ENCODE peak calls at places on chromosomes 6 and 20, in ten cellular contexts. I is brain microvascular endothelial cell; P is AG10803; Y is fibroblast of lung; V is retinal pigment epithelial cell; R is choroid plexus epithelial cell; O is CD8-positive, alpha-beta T cell; N is psoas muscle; X is cardiac fibroblast; L is ovary. K is an unnamed sample.
A peak's percentile ranks its signal among the peaks of the same experiment; 100 is the strongest.

GRCh38 chr6:117138920-117139319 is 126.4 kb upstream of the VGLL2 start:
- DNase-seq in Y (no peak), N (no peak), R (no peak), P (no peak), O (no peak), V (no peak), L (no peak), X (no peak), I (no peak), K (no peak)

GRCh38 chr6:101585501-101585900 is 192.0 kb downstream of the GRIK2 start:
- DNase-seq in N (no peak), L (no peak), X (no peak), O (no peak), R (no peak), P (no peak), Y (no peak), I (no peak), V (no peak), K (no peak)

GRCh38 chr20:49727894-49728885 is 14.5 kb upstream of the B4GALT5 start:
- DNase-seq in L (no peak), P (no peak), O (no peak), N (no peak), I (no peak), Y (no peak), R (no peak), X (no peak), V (no peak), K (no peak)

GRCh38 chr20:45128066-45128465 is 3.8 kb upstream of the WFDC12 start:
- DNase-seq in O (no peak), I (no peak), P (no peak), Y (no peak), V (peak; percentile 36), N (no peak), X (no peak), R (no peak), L (no peak), K (no peak)

GRCh38 chr6:147611992-147612391 is 103.5 kb downstream of the SAMD5 start:
- DNase-seq in N (no peak), R (no peak), Y (no peak), O (no peak), P (no peak), V (no peak), X (no peak), L (no peak), I (no peak), K (no peak)

GRCh38 chr6:125798734-125799510 is 8.2 kb downstream of the NCOA7 start:
- DNase-seq in R (no peak), P (peak; percentile 44), O (no peak), X (no peak), I (no peak), Y (peak; percentile 86), L (no peak), N (no peak), V (no peak), K (no peak)

GRCh38 chr6:170038717-170039116 is 252.2 kb downstream of the DLL1 start:
- DNase-seq in I (no peak), X (no peak), R (no peak), N (no peak), O (no peak), V (no peak), P (no peak), Y (no peak), L (peak; percentile 2), K (no peak)

GRCh38 chr6:89433637-89434499 is 916 bp downstream of the ANKRD6 start:
- DNase-seq in L (peak; percentile 50), Y (no peak), V (no peak), X (no peak), I (no peak), P (no peak), N (peak; percentile 52), O (peak; percentile 32), R (no peak), K (no peak)

GRCh38 chr6:32609731-32610640 is 20.3 kb upstream of the HLA-DRB1 start:
- DNase-seq in O (peak; percentile 59), V (peak; percentile 70), P (peak; percentile 84), R (peak; percentile 97), Y (peak; percentile 83), I (peak; percentile 16), N (no peak), X (peak; percentile 94), L (peak; percentile 31), K (peak; percentile 85)

GRCh38 chr6:112287836-112288235 is 33.5 kb upstream of the LAMA4 start:
- DNase-seq in V (no peak), R (no peak), N (no peak), X (no peak), O (no peak), L (no peak), Y (no peak), I (no peak), P (no peak), K (no peak)

GRCh38 chr20:36836591-36837329 is 39.2 kb upstream of the TLDC2 start:
- DNase-seq in P (peak; percentile 34), N (no peak), V (no peak), L (no peak), I (peak; percentile 67), O (peak; percentile 54), X (peak; percentile 61), R (peak; percentile 76), Y (no peak), K (no peak)

DNA sequence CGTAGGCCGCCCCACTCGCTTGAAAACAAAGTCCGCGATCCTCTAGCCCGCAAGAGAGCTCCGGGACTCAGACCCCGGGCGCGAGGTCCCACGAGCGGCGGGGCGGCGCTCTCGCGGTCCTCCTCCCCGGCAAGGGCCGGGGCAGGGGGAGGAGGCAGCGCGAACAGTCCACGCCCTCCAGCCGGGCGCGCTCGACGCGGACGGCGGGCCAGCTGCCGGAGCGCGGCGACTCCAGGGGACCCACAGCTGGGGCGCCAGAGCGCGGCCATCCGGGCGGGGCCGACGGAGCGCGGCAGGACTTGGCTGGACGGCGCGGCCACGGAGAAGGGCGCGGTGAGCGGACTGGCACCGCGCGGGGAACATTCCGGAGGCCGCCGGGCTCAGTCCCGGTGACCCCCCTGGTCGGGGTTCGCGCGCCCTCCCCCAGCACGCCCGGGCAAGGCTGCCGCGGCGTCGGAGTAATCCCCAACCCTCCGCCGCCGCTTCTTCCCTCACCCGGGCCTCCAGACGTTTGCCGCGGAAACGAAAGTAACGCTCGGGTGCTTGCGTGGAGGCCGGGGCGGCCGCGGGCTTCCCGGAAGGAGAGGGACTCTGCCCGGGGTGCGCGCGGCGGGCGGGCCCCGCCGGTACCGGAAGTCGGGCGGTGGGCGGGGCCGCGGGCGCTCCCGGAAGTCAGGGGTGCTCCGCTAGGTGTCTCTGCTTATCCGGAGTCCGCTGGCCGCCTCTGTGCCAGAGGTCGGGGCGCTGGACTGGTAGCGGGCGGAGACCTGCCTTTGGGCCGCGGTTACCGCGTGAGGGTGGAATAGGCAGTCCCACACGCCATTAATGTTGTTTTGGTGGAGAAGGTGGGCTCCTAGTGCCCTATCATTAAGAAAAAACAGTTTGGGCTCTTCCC is at the start of gene RIPK1:
- DNase-seq in X (peak; percentile 91), R (peak; percentile 88), N (peak; percentile 97), Y (peak; percentile 86), L (peak; percentile 95), V (peak; percentile 41), I (peak; percentile 78), P (peak; percentile 88), O (peak; percentile 92), K (no peak)
- TF ChIP-seq CTCF in X (peak; percentile 28), R (peak; percentile 40), N (peak; percentile 32), Y (peak; percentile 30), L (no peak), V (peak; percentile 29), I (peak; percentile 34), P (peak; percentile 41), O (peak; percentile 33), K (peak; percentile 18)

GRCh38 chr6:11230158-11231107 is 2.0 kb downstream of the NEDD9 start:
- DNase-seq in I (no peak), V (no peak), O (no peak), Y (peak; percentile 50), P (no peak), X (no peak), N (no peak), R (no peak), L (no peak), K (no peak)
- H3K4me3 ChIP-seq in I (peak overlapping the region; percentile 96), V (peak overlapping the region; percentile 100), O (no peak overlapping the region), Y (peak overlapping the region; percentile 94), P (peak overlapping the region; percentile 90), X (no peak overlapping the region), N (peak overlapping the region; percentile 80), R (peak overlapping the region; percentile 74), L (peak overlapping the region; percentile 51), K (peak overlapping the region; percentile 71)

GRCh38 chr6:24117016-24117415 is 9.0 kb upstream of the NRSN1 start:
- DNase-seq in X (no peak), V (no peak), L (no peak), N (no peak), R (no peak), O (no peak), P (no peak), I (no peak), Y (peak; percentile 7), K (no peak)
- TF ChIP-seq CTCF in X (no peak), V (no peak), L (no peak), N (no peak), R (no peak), O (no peak), P (no peak), I (no peak), Y (no peak), K (no peak)

GRCh38 chr6:2986722-2987196 is 12.9 kb upstream of the NQO2 start:
- DNase-seq in O (no peak), P (peak; percentile 96), V (no peak), R (peak; percentile 46), I (peak; percentile 65), Y (peak; percentile 93), X (peak; percentile 91), N (no peak), L (no peak), K (peak; percentile 77)

GRCh38 chr6:2990179-2990931 is 9.3 kb upstream of the NQO2 start:
- DNase-seq in Y (peak; percentile 75), V (no peak), R (peak; percentile 60), L (peak; percentile 42), P (peak; percentile 44), I (peak; percentile 60), N (no peak), O (peak; percentile 28), X (peak; percentile 60), K (no peak)

GRCh38 chr6:2989332-2990178 is 10.1 kb upstream of the NQO2 start:
- DNase-seq in L (peak; percentile 76), N (peak; percentile 84), X (peak; percentile 97), I (peak; percentile 97), P (peak; percentile 99), Y (peak; percentile 97), R (peak; percentile 99), O (peak; percentile 89), V (peak; percentile 89), K (peak; percentile 98)

GRCh38 chr6:2988426-2989331 is 11.0 kb upstream of the NQO2 start:
- DNase-seq in I (peak; percentile 95), O (peak; percentile 74), P (peak; percentile 92), V (peak; percentile 86), N (peak; percentile 94), R (peak; percentile 83), X (peak; percentile 95), L (peak; percentile 88), Y (peak; percentile 96), K (peak; percentile 77)

DNA sequence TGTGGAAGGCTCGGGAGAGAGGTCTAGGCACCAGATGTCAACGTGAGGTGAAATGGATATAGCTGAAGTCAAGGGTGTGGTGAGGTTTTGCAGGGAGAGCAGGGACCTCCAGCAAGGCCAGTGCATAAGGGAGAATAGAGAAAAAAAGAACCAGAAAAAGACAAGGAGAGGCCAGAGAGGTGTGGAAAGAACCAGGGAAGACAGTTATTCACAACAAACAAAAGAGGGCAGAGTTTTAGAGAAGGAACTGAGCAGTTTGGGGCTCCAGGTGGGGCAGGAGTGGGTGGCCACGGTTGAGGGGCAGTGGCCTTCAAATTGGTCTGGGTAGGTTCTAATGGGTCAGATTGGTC is 11.6 kb upstream of the NQO2 start:
- DNase-seq in X (no peak), V (no peak), L (no peak), Y (no peak), N (no peak), O (no peak), P (no peak), I (no peak), R (no peak), K (no peak)
- H3K4me3 ChIP-seq in X (peak overlapping the region; percentile 76), V (peak overlapping the region; percentile 78), L (peak overlapping the region; percentile 51), Y (peak overlapping the region; percentile 57), N (peak overlapping the region; percentile 78), O (peak overlapping the region; percentile 65), P (peak overlapping the region; percentile 89), I (peak overlapping the region; percentile 71), R (peak overlapping the region; percentile 77), K (peak overlapping the region; percentile 77)